ENCODE peak calls at places on chromosome X, in four cellular contexts. B is fibroblast of mammary gland, C is right lobe of liver, K is glutamatergic neuron. T is an unnamed sample.

GRCh38 chrX:40573763-40574162 is 7.0 kb upstream of the ATP6AP2 start:
- DNase-seq in B (peak; percentile 24), K (peak; percentile 23), C (no peak), T (peak; percentile 10)

GRCh38 chrX:13087322-13088154 is 43.1 kb upstream of the FAM9C start:
- DNase-seq in C (no peak), B (no peak), K (no peak), T (no peak)

GRCh38 chrX:110403839-110404238 is 45.2 kb downstream of the RTL9 start:
- DNase-seq in B (peak; percentile 78), C (no peak), K (no peak), T (no peak)

GRCh38 chrX:108582151-108582550 is 142.5 kb downstream of the COL4A5 start:
- DNase-seq in K (no peak), C (no peak), B (no peak), T (peak; percentile 2)

GRCh38 chrX:53682885-53683555 is 3.5 kb downstream of the HUWE1 start:
- DNase-seq in K (peak; percentile 50), B (peak; percentile 56), C (no peak), T (peak; percentile 21)

GRCh38 chrX:83588409-83588808 is 80.3 kb downstream of the POU3F4 start:
- DNase-seq in K (no peak), C (no peak), B (no peak), T (no peak)

GRCh38 chrX:22534643-22535042 is 261.9 kb downstream of the CBLL2 start:
- DNase-seq in B (peak; percentile 91), K (no peak), C (no peak), T (no peak)

GRCh38 chrX:131881194-131881593 is 141.9 kb upstream of the STK26 start:
- DNase-seq in K (no peak), B (no peak), C (no peak), T (no peak)

GRCh38 chrX:146435472-146435871 is 374.1 kb upstream of the CXorf51B start:
- DNase-seq in K (no peak), B (no peak), C (no peak), T (no peak)

GRCh38 chrX:154401045-154401799 is 3.0 kb downstream of the RPL10 start:
- DNase-seq in C (no peak), K (no peak), B (peak; percentile 45), T (no peak)

GRCh38 chrX:39730671-39731389 is 366.9 kb downstream of the BCOR start:
- DNase-seq in C (peak; percentile 59), B (peak; percentile 87), K (peak; percentile 67), T (peak; percentile 34)

GRCh38 chrX:111133389-111133788 is 37.4 kb downstream of the PAK3 start:
- DNase-seq in K (no peak), B (peak; percentile 15), C (no peak), T (no peak)

GRCh38 chrX:16335181-16335580 is 167.9 kb downstream of the MAGEB17 start:
- DNase-seq in K (no peak), C (no peak), B (no peak), T (no peak)

GRCh38 chrX:10722804-10723364 is 102.5 kb upstream of the MID1 start:
- DNase-seq in C (no peak), K (peak; percentile 48), B (peak; percentile 65), T (peak; percentile 62)

GRCh38 chrX:57985951-57986350 is 75.7 kb upstream of the ZXDA start:
- DNase-seq in B (no peak), K (no peak), C (no peak), T (no peak)

GRCh38 chrX:155188786-155189185 is 27.5 kb upstream of the VBP1 start:
- DNase-seq in C (no peak), B (no peak), K (no peak), T (no peak)

GRCh38 chrX:134688839-134689238 is 30.6 kb upstream of the PLAC1 start:
- DNase-seq in C (no peak), K (no peak), B (peak; percentile 89), T (no peak)

GRCh38 chrX:129777218-129777768 is 2.5 kb upstream of the SASH3 start:
- DNase-seq in B (no peak), K (no peak), C (peak; percentile 70), T (no peak)

GRCh38 chrX:65707153-65707552 is 39.7 kb downstream of the MSN start:
- DNase-seq in C (no peak), B (no peak), K (no peak), T (no peak)

GRCh38 chrX:69504626-69505612 is 793 bp downstream of the NALF2 start:
- DNase-seq in C (no peak), B (no peak), K (peak; percentile 52), T (no peak)

GRCh38 chrX:82764521-82764920 is 743.6 kb upstream of the POU3F4 start:
- DNase-seq in C (no peak), B (no peak), K (no peak), T (no peak)

GRCh38 chrX:70525733-70526132 is 81.1 kb downstream of the DLG3 start:
- DNase-seq in C (no peak), B (no peak), K (no peak), T (no peak)

GRCh38 chrX:151359931-151360871 is 36.8 kb upstream of the VMA21 start:
- DNase-seq in B (no peak), C (peak; percentile 46), K (peak; percentile 69), T (peak; percentile 43)

GRCh38 chrX:132216283-132216682 is 3.0 kb downstream of the RAP2C start:
- DNase-seq in B (peak; percentile 18), K (no peak), C (no peak), T (no peak)

GRCh38 chrX:6004529-6004928 is 224.1 kb downstream of the NLGN4X start:
- DNase-seq in C (no peak), K (no peak), B (no peak), T (no peak)

GRCh38 chrX:75522565-75523411 is at the start of gene ZDHHC15:
- DNase-seq in B (peak; percentile 8), C (peak; percentile 33), K (peak; percentile 79), T (peak; percentile 17)

GRCh38 chrX:48965959-48966358 is 5.7 kb downstream of the KCND1 start:
- DNase-seq in C (no peak), K (no peak), B (no peak), T (no peak)

GRCh38 chrX:123425904-123426303 is 241.8 kb downstream of the GRIA3 start:
- DNase-seq in C (no peak), B (peak; percentile 73), K (no peak), T (no peak)

GRCh38 chrX:39757971-39758370 is 339.8 kb downstream of the BCOR start:
- DNase-seq in B (peak; percentile 55), K (no peak), C (no peak), T (no peak)

GRCh38 chrX:11944486-11944885 is 186.4 kb downstream of the MSL3 start:
- DNase-seq in C (no peak), K (peak; percentile 44), B (peak; percentile 68), T (peak; percentile 44)

GRCh38 chrX:153873282-153874090 is 12.5 kb downstream of the L1CAM start:
- DNase-seq in B (no peak), C (no peak), K (peak; percentile 71), T (no peak)

GRCh38 chrX:78092296-78092695 is 11.8 kb upstream of the PGK1 start:
- DNase-seq in C (no peak), K (peak; percentile 18), B (peak; percentile 61), T (no peak)
- TF ChIP-seq CTCF in C (no peak), K (no peak), B (peak; percentile 52), T (peak; percentile 41)

GRCh38 chrX:47619486-47620302 is at the start of gene SYN1:
- DNase-seq in K (peak; percentile 86), C (peak; percentile 84), B (peak; percentile 72), T (peak; percentile 70)
- TF ChIP-seq CTCF in K (peak; percentile 13), C (peak; percentile 11), B (no peak), T (no peak)

GRCh38 chrX:17531500-17531899 is 156.5 kb downstream of the NHS start:
- DNase-seq in B (no peak), C (no peak), K (no peak), T (no peak)

GRCh38 chrX:17537652-17538301 is 162.8 kb downstream of the NHS start:
- DNase-seq in B (no peak), K (no peak), C (no peak), T (peak; percentile 36)

GRCh38 chrX:17529349-17529748 is 154.3 kb downstream of the NHS start:
- DNase-seq in B (no peak), C (no peak), K (no peak), T (no peak)

DNA sequence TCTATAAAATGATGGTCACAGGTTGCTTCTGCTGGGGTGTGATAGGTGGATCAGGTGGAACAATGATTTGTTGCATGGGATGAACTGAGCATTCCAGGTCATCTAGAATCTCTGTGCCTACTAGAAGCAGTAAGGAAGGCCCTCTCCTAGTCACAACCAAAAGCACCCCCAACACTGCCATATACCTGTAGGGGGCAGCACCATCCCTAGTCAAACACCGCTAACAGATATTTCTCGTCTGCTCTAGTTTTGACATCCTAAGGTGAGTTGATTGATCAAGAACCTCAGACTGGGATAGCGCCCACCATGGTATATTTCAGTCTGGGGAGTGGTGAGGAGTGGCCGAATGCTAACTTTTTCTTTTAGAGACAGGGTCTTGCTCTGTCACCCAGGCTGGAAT is 160.2 kb downstream of the NHS start:
- DNase-seq in B (peak; percentile 54), C (no peak), K (no peak), T (peak; percentile 28)
- TF ChIP-seq CTCF in B (peak; percentile 64), C (peak; percentile 49), K (no peak), T (peak; percentile 57)

GRCh38 chrX:119421306-119421705 is 22.2 kb downstream of the SLC25A43 start:
- DNase-seq in B (no peak), C (no peak), K (no peak), T (no peak)

GRCh38 chrX:119419898-119420297 is 20.8 kb downstream of the SLC25A43 start:
- DNase-seq in C (no peak), K (no peak), B (no peak), T (no peak)

GRCh38 chrX:119419146-119419545 is 20.0 kb downstream of the SLC25A43 start:
- DNase-seq in B (no peak), C (no peak), K (no peak), T (no peak)

GRCh38 chrX:119417376-119417775 is 18.2 kb downstream of the SLC25A43 start:
- DNase-seq in B (no peak), C (no peak), K (no peak), T (no peak)

DNA sequence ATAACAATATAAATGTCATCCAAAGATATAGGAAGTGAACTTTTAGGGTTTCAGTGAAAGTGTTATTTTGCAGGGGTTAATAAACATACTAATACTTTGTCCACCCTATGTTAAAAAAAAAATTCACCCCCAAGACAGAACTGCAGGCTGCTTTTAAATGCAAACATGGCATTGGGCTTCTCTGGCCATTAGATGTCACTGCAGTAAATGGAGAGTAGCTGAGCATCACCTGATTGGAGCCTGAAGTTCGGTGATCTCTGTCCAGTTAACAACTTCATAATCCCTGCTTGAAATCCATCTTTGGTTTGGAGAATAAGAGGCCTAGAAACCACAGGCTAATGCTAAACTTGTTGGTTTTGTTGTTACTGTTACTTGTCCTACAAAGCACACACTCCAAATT is 18.7 kb downstream of the SLC25A43 start:
- DNase-seq in K (no peak), C (no peak), B (peak; percentile 22), T (no peak)
- TF ChIP-seq CTCF in K (no peak), C (peak; percentile 61), B (peak; percentile 26), T (no peak)

GRCh38 chrX:20594985-20595384 is 328.3 kb upstream of the RPS6KA3 start:
- DNase-seq in B (peak; percentile 55), C (no peak), K (no peak), T (no peak)
- TF ChIP-seq CTCF in B (peak; percentile 43), C (peak; percentile 21), K (peak; percentile 42), T (peak; percentile 54)